ENCODE peak calls at places on chromosomes 2 and 18, in five cellular contexts. One of them, this sample, is unnamed. For H3K4me1, the result is how much of the 10 kb centered on the place peaks cover.

GRCh38 chr2:42554392-42554791 is 14.0 kb upstream of the MTA3 start:
- DNase-seq in upper lobe of right lung: no peak
- DNase-seq in endothelial cell of umbilical vein: no peak
- DNase-seq in fibroblast of lung: no peak
- DNase-seq in psoas muscle: no peak
- DNase-seq in this sample: peak

GRCh38 chr2:2698182-2699116 is 367.4 kb upstream of the MYT1L start:
- DNase-seq in upper lobe of right lung: no peak
- DNase-seq in endothelial cell of umbilical vein: no peak
- DNase-seq in fibroblast of lung: no peak
- DNase-seq in psoas muscle: no peak
- DNase-seq in this sample: peak

GRCh38 chr18:5498452-5498851 is 45.3 kb downstream of the EPB41L3 start:
- DNase-seq in upper lobe of right lung: no peak
- DNase-seq in endothelial cell of umbilical vein: no peak
- DNase-seq in fibroblast of lung: no peak
- DNase-seq in psoas muscle: no peak
- DNase-seq in this sample: no peak

GRCh38 chr2:71700880-71701397 is 247.6 kb downstream of the DYSF start:
- DNase-seq in upper lobe of right lung: peak
- DNase-seq in endothelial cell of umbilical vein: no peak
- DNase-seq in fibroblast of lung: no peak
- DNase-seq in psoas muscle: peak
- DNase-seq in this sample: no peak

GRCh38 chr2:181829230-181829629 is 62.3 kb upstream of the ITPRID2 start:
- DNase-seq in upper lobe of right lung: no peak
- DNase-seq in endothelial cell of umbilical vein: no peak
- DNase-seq in fibroblast of lung: no peak
- DNase-seq in psoas muscle: no peak
- DNase-seq in this sample: no peak

GRCh38 chr2:241813806-241814570 is 5.0 kb downstream of the NEU4 start:
- DNase-seq in upper lobe of right lung: peak
- DNase-seq in endothelial cell of umbilical vein: no peak
- DNase-seq in fibroblast of lung: no peak
- DNase-seq in psoas muscle: peak
- DNase-seq in this sample: no peak

GRCh38 chr2:25165992-25166618 is 2.3 kb downstream of the POMC start:
- DNase-seq in upper lobe of right lung: no peak
- DNase-seq in endothelial cell of umbilical vein: no peak
- DNase-seq in fibroblast of lung: no peak
- DNase-seq in psoas muscle: peak
- DNase-seq in this sample: no peak

GRCh38 chr2:172777431-172777830 is 41.8 kb downstream of the RAPGEF4 start:
- DNase-seq in upper lobe of right lung: no peak
- DNase-seq in endothelial cell of umbilical vein: no peak
- DNase-seq in fibroblast of lung: no peak
- DNase-seq in psoas muscle: no peak
- DNase-seq in this sample: no peak

GRCh38 chr18:28582724-28583123 is 405.8 kb upstream of the CDH2 start:
- DNase-seq in upper lobe of right lung: no peak
- DNase-seq in endothelial cell of umbilical vein: no peak
- DNase-seq in fibroblast of lung: no peak
- DNase-seq in psoas muscle: no peak
- DNase-seq in this sample: no peak

GRCh38 chr18:58058720-58059119 is 14.7 kb downstream of the NEDD4L start:
- DNase-seq in upper lobe of right lung: no peak
- DNase-seq in endothelial cell of umbilical vein: no peak
- DNase-seq in fibroblast of lung: peak
- DNase-seq in psoas muscle: no peak
- DNase-seq in this sample: no peak

GRCh38 chr2:67660871-67661270 is 263.7 kb downstream of the ETAA1 start:
- DNase-seq in upper lobe of right lung: no peak
- DNase-seq in endothelial cell of umbilical vein: no peak
- DNase-seq in fibroblast of lung: no peak
- DNase-seq in psoas muscle: no peak
- DNase-seq in this sample: no peak

GRCh38 chr18:27249933-27250332 is 64.8 kb upstream of the CHST9 start:
- DNase-seq in upper lobe of right lung: no peak
- DNase-seq in endothelial cell of umbilical vein: no peak
- DNase-seq in fibroblast of lung: no peak
- DNase-seq in psoas muscle: no peak
- DNase-seq in this sample: no peak

GRCh38 chr2:13919981-13920382 is 712.5 kb upstream of the LRATD1 start:
- DNase-seq in upper lobe of right lung: no peak
- DNase-seq in endothelial cell of umbilical vein: no peak
- DNase-seq in fibroblast of lung: peak
- DNase-seq in psoas muscle: no peak
- DNase-seq in this sample: no peak

GRCh38 chr18:73842795-73843394 is 304.7 kb downstream of the FBXO15 start:
- DNase-seq in upper lobe of right lung: no peak
- DNase-seq in endothelial cell of umbilical vein: no peak
- DNase-seq in fibroblast of lung: peak
- DNase-seq in psoas muscle: peak
- DNase-seq in this sample: peak

GRCh38 chr2:189379731-189380261 is 61.5 kb upstream of the WDR75 start:
- DNase-seq in upper lobe of right lung: no peak
- DNase-seq in endothelial cell of umbilical vein: no peak
- DNase-seq in fibroblast of lung: peak
- DNase-seq in psoas muscle: no peak
- DNase-seq in this sample: no peak

GRCh38 chr2:67755511-67755910 is 307.3 kb downstream of the C1D start:
- DNase-seq in upper lobe of right lung: no peak
- DNase-seq in endothelial cell of umbilical vein: no peak
- DNase-seq in fibroblast of lung: no peak
- DNase-seq in psoas muscle: no peak
- DNase-seq in this sample: no peak

GRCh38 chr18:22552254-22552653 is 134.5 kb upstream of the CTAGE1 start:
- DNase-seq in upper lobe of right lung: no peak
- DNase-seq in endothelial cell of umbilical vein: no peak
- DNase-seq in fibroblast of lung: no peak
- DNase-seq in psoas muscle: no peak
- DNase-seq in this sample: no peak

GRCh38 chr2:152743004-152743403 is 24.6 kb downstream of the ARL6IP6 start:
- DNase-seq in upper lobe of right lung: no peak
- DNase-seq in endothelial cell of umbilical vein: peak
- DNase-seq in fibroblast of lung: no peak
- DNase-seq in psoas muscle: no peak
- DNase-seq in this sample: no peak

GRCh38 chr18:33201509-33201926 is 239.0 kb downstream of the CCDC178 start:
- DNase-seq in upper lobe of right lung: no peak
- DNase-seq in endothelial cell of umbilical vein: peak
- DNase-seq in fibroblast of lung: peak
- DNase-seq in psoas muscle: no peak
- DNase-seq in this sample: peak

GRCh38 chr18:12231040-12231882 is 22.9 kb upstream of the CIDEA start:
- DNase-seq in upper lobe of right lung: no peak
- DNase-seq in endothelial cell of umbilical vein: no peak
- DNase-seq in fibroblast of lung: no peak
- DNase-seq in psoas muscle: no peak
- DNase-seq in this sample: no peak

GRCh38 chr18:37381554-37381953 is 184.0 kb downstream of the CELF4 start:
- DNase-seq in upper lobe of right lung: no peak
- DNase-seq in endothelial cell of umbilical vein: no peak
- DNase-seq in fibroblast of lung: no peak
- DNase-seq in psoas muscle: no peak
- DNase-seq in this sample: no peak

GRCh38 chr2:218993345-218994315 is at the start of gene CRYBA2:
- DNase-seq in upper lobe of right lung: peak
- DNase-seq in endothelial cell of umbilical vein: no peak
- DNase-seq in fibroblast of lung: no peak
- DNase-seq in psoas muscle: peak
- DNase-seq in this sample: no peak

GRCh38 chr2:230796280-230796862 is 68.4 kb upstream of the ITM2C start:
- DNase-seq in upper lobe of right lung: no peak
- DNase-seq in endothelial cell of umbilical vein: no peak
- DNase-seq in fibroblast of lung: peak
- DNase-seq in psoas muscle: no peak
- DNase-seq in this sample: no peak

GRCh38 chr2:112791693-112792230 is 7.5 kb upstream of the IL1A start:
- DNase-seq in upper lobe of right lung: no peak
- DNase-seq in endothelial cell of umbilical vein: no peak
- DNase-seq in fibroblast of lung: no peak
- DNase-seq in psoas muscle: no peak
- DNase-seq in this sample: no peak
- H3K4me1 ChIP-seq in upper lobe of right lung: under half
- H3K4me1 ChIP-seq in endothelial cell of umbilical vein: under half
- H3K4me1 ChIP-seq in fibroblast of lung: under half
- H3K4me1 ChIP-seq in psoas muscle: under half
- H3K4me1 ChIP-seq in this sample: under half

GRCh38 chr2:211793783-211794182 is 744.8 kb downstream of the ERBB4 start:
- DNase-seq in upper lobe of right lung: no peak
- DNase-seq in endothelial cell of umbilical vein: no peak
- DNase-seq in fibroblast of lung: no peak
- DNase-seq in psoas muscle: no peak
- DNase-seq in this sample: no peak
- H3K4me1 ChIP-seq in upper lobe of right lung: under half
- H3K4me1 ChIP-seq in endothelial cell of umbilical vein: under half
- H3K4me1 ChIP-seq in fibroblast of lung: under half
- H3K4me1 ChIP-seq in psoas muscle: under half
- H3K4me1 ChIP-seq in this sample: under half

DNA sequence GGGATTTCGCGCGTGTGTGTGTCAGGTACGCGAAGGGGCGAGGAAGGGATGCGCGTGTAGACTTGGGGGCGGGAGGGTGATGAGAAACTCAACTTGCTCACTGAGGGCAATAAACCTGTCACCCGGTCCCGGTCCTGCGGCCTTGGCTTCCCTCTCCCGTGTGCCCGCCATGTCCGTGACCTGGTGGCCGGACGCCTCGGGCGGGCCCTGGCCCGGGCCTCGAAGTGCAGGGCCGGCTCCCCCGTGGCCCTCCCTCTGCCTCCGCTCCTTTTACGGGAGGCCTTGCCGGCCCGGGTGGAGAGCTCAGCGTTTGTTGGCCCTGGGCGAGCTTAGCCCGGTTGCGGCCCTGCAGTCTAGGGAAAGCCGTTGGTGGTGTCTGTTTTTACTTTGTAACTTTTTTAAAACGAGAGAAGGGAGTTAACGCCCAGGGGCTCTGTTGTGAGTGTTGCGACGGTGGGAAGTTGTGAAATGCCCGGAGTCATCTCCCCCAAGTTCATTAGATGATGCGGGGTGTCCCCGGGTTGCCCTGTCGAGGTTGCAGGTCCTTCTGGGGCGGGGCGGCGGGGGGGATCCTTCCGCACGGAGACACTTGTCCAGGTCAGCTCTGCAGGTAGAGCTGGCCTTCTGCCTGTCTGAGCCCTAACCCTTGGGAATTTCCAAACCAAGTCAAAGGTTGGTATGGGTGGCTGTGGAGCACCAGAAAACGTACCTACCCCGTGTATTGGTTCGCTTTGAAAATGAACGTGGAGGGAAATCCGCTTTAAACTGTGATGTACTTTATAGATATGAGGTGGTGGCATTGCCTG is 914 bp downstream of the SMCHD1 start:
- DNase-seq in upper lobe of right lung: peak
- DNase-seq in endothelial cell of umbilical vein: peak
- DNase-seq in fibroblast of lung: peak
- DNase-seq in psoas muscle: peak
- DNase-seq in this sample: no peak
- H3K4me1 ChIP-seq in upper lobe of right lung: under half
- H3K4me1 ChIP-seq in endothelial cell of umbilical vein: under half
- H3K4me1 ChIP-seq in fibroblast of lung: under half
- H3K4me1 ChIP-seq in psoas muscle: under half
- H3K4me1 ChIP-seq in this sample: under half

DNA sequence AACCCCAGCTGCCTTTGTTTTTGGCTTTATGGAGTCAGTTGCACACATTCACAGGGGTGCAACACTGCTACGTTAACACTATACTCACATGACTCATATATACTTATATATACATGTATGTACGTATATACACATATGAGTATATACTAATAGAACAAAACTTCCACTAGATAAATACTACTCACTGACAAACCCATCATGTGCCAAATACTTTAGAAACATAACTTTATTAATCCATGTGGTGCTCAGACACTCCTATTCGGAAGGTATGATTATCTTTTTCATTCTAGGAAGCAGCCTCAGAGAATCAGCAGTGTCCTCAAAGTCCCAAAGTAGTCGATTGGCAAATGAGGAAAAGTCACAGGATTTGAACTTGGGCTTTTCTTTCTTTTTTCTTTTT is 7.9 kb downstream of the PMAIP1 start:
- DNase-seq in upper lobe of right lung: no peak
- DNase-seq in endothelial cell of umbilical vein: no peak
- DNase-seq in fibroblast of lung: no peak
- DNase-seq in psoas muscle: no peak
- DNase-seq in this sample: no peak
- H3K4me1 ChIP-seq in upper lobe of right lung: under half
- H3K4me1 ChIP-seq in endothelial cell of umbilical vein: under half
- H3K4me1 ChIP-seq in fibroblast of lung: under half
- H3K4me1 ChIP-seq in psoas muscle: under half
- H3K4me1 ChIP-seq in this sample: under half

GRCh38 chr2:44429034-44429433 is 67.3 kb downstream of the CAMKMT start:
- DNase-seq in upper lobe of right lung: no peak
- DNase-seq in endothelial cell of umbilical vein: no peak
- DNase-seq in fibroblast of lung: no peak
- DNase-seq in psoas muscle: no peak
- DNase-seq in this sample: no peak
- H3K4me1 ChIP-seq in upper lobe of right lung: under half
- H3K4me1 ChIP-seq in endothelial cell of umbilical vein: under half
- H3K4me1 ChIP-seq in fibroblast of lung: under half
- H3K4me1 ChIP-seq in psoas muscle: under half
- H3K4me1 ChIP-seq in this sample: under half

DNA sequence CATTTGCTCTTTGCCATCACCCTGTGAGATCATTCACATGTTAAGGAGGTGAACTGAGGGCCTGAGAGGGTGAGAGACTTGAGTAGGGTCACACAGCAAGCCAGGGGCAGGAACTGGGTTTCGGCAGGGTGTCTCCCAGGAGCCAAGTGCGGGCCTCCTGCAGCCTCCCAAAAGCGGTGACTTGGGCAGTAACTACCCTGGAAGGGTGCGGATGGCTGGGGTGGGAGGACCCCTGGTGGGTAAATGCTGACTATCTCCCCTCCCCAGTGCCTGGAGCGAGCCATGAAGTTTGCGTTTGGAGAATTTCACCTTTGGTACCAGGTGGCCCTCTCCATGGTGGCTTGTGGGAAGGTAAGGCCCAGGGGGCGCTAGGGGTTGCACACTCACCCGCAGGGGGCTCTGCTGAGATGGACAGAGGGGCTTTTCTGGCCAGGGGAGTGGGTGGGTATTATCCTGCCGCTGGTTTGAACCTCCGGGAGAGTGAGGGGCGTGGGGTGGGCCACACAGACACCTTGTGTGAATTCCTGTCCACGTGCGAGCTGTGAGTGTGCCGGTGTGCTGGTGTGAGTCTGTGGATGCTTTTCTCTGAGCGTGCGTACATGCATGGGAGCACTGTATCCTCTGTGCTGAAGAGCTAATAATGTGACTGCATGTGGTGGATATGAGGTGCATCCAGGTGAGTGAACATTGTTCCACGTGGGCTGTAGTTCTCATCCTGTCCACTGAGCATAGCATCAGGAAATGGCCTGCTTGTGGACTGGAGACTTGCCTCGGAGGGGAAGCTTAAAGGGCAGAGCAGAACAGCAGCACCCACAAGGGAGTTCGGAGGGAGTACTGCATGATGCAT is 91.0 kb upstream of the MCFD2 start:
- DNase-seq in upper lobe of right lung: no peak
- DNase-seq in endothelial cell of umbilical vein: no peak
- DNase-seq in fibroblast of lung: no peak
- DNase-seq in psoas muscle: no peak
- DNase-seq in this sample: no peak
- H3K4me1 ChIP-seq in upper lobe of right lung: under half
- H3K4me1 ChIP-seq in endothelial cell of umbilical vein: under half
- H3K4me1 ChIP-seq in fibroblast of lung: under half
- H3K4me1 ChIP-seq in psoas muscle: under half
- H3K4me1 ChIP-seq in this sample: under half